ENCODE peak calls at places on chromosomes 3 and 15, in ten cellular contexts. D is vagina, T is IMR-90, Z is adrenal gland, H is sigmoid colon, C is uterus, G is tibial nerve, F is gastrocnemius medialis, B is heart left ventricle, K is GM12891. W is an unnamed sample.

GRCh38 chr3:15979900-15980299 is 182.1 kb upstream of the ANKRD28 start:
- DNase-seq in D (no peak), C (no peak), K (no peak), H (no peak), G (no peak), B (no peak), Z (no peak), F (no peak), T (no peak), W (no peak)

GRCh38 chr15:37981781-37982180 is 47.3 kb downstream of the TMCO5A start:
- DNase-seq in T (peak), B (no peak), F (no peak), Z (no peak), C (no peak), D (no peak), K (no peak), G (no peak), H (no peak), W (no peak)

GRCh38 chr15:57861039-57861638 is 154.6 kb downstream of the POLR2M start:
- DNase-seq in K (peak), B (no peak), F (no peak), D (no peak), H (no peak), Z (peak), C (no peak), T (peak), G (no peak), W (peak)

GRCh38 chr15:58934114-58934447 is 602 bp upstream of the SLTM start:
- DNase-seq in H (no peak), K (no peak), F (no peak), T (no peak), Z (no peak), C (no peak), D (no peak), B (no peak), G (no peak), W (no peak)

GRCh38 chr3:141557961-141558706 is 71.3 kb downstream of the RASA2 start:
- DNase-seq in B (no peak), F (no peak), K (no peak), D (no peak), Z (no peak), G (no peak), T (no peak), H (no peak), C (no peak), W (no peak)

GRCh38 chr3:112604536-112604935 is 36.4 kb downstream of the CCDC80 start:
- DNase-seq in D (no peak), G (no peak), H (no peak), Z (peak), F (no peak), T (peak), K (no peak), C (no peak), B (no peak), W (no peak)

GRCh38 chr3:157447026-157447694 is 10.5 kb downstream of the PTX3 start:
- DNase-seq in B (no peak), G (no peak), Z (no peak), K (no peak), D (no peak), T (peak), C (no peak), H (no peak), F (no peak), W (no peak)

GRCh38 chr3:113947372-113948014 is at the start of gene ZDHHC23:
- DNase-seq in D (no peak), K (peak), H (peak), B (peak), T (peak), C (peak), Z (peak), F (peak), G (peak), W (peak)

GRCh38 chr3:138963161-138963560 is 16.1 kb downstream of the FOXL2NB start:
- DNase-seq in D (no peak), F (no peak), H (no peak), C (no peak), B (no peak), G (no peak), T (no peak), Z (no peak), K (no peak), W (no peak)

GRCh38 chr15:82958638-82959037 is 6.1 kb upstream of the HOMER2 start:
- DNase-seq in D (no peak), B (no peak), G (no peak), T (no peak), H (no peak), K (no peak), F (no peak), C (no peak), Z (no peak), W (peak)

GRCh38 chr3:157125101-157125500 is 34.8 kb downstream of the CCNL1 start:
- DNase-seq in T (no peak), C (no peak), B (no peak), F (no peak), Z (no peak), G (no peak), D (no peak), K (no peak), H (no peak), W (no peak)

GRCh38 chr3:103158183-103158582 is 723.4 kb downstream of the ZPLD1 start:
- DNase-seq in G (no peak), C (no peak), B (no peak), F (no peak), Z (no peak), T (no peak), K (no peak), H (no peak), D (no peak), W (no peak)

GRCh38 chr3:79032686-79033318 is 735.0 kb downstream of the ROBO1 start:
- DNase-seq in B (no peak), D (no peak), H (no peak), T (peak), C (no peak), Z (no peak), F (no peak), K (no peak), G (peak), W (no peak)

GRCh38 chr3:157120071-157120892 is 39.7 kb downstream of the CCNL1 start:
- DNase-seq in F (no peak), H (no peak), C (no peak), Z (no peak), T (no peak), D (no peak), B (no peak), G (no peak), K (no peak), W (peak)

GRCh38 chr3:44478055-44478468 is 592 bp upstream of the ZNF445 start:
- DNase-seq in T (no peak), F (no peak), D (no peak), Z (no peak), B (no peak), H (no peak), C (no peak), G (no peak), K (no peak), W (no peak)

GRCh38 chr3:142436936-142437585 is 10.8 kb downstream of the XRN1 start:
- DNase-seq in D (no peak), Z (no peak), H (no peak), K (no peak), F (no peak), T (no peak), G (no peak), C (no peak), B (no peak), W (no peak)

GRCh38 chr15:87877114-87877810 is 379.3 kb downstream of the NTRK3 start:
- DNase-seq in Z (peak), G (no peak), B (peak), K (no peak), T (peak), D (no peak), H (no peak), F (no peak), C (no peak), W (no peak)

GRCh38 chr3:193344471-193344870 is 34.1 kb downstream of the ATP13A5 start:
- DNase-seq in F (no peak), K (no peak), G (no peak), C (no peak), T (no peak), H (no peak), Z (no peak), D (no peak), B (no peak), W (no peak)

DNA sequence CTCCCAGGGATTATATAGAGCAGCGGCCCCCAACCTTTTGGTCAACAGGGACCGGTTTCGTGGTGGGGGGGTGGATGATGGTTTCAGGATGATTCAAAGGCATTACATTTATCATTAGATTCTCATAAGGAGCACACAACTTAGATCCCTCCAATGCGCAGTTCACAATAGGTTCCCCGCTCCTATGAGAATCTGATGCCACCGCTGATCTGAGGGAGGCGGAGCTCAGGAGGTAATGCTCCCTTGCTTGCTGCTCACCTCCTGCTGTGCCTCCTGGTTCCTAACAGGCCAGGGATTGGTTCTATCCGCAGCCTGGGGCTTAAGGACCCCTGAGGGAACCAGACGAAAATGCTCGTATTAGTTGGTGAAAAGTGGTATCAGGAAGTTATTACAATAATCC is 1.3 kb upstream of the HACD2 start:
- DNase-seq in H (no peak), K (no peak), T (no peak), B (no peak), G (no peak), C (no peak), F (no peak), D (no peak), Z (peak), W (peak)
- TF ChIP-seq POLR2A in H (no peak), K (no peak), T (no peak), B (no peak), G (no peak), C (no peak), F (no peak), D (no peak), Z (no peak), W (no peak)

GRCh38 chr3:13648744-13649096 is 99.8 kb downstream of the FBLN2 start:
- DNase-seq in C (no peak), Z (no peak), G (no peak), T (no peak), K (no peak), B (no peak), H (no peak), F (no peak), D (no peak), W (no peak)

GRCh38 chr3:13650210-13651056 is 101.5 kb downstream of the FBLN2 start:
- DNase-seq in G (peak), C (peak), B (peak), F (peak), Z (peak), D (no peak), T (peak), H (peak), K (peak), W (peak)

GRCh38 chr3:13645791-13646637 is 97.1 kb downstream of the FBLN2 start:
- DNase-seq in T (no peak), G (no peak), Z (no peak), C (no peak), K (no peak), B (no peak), H (no peak), D (no peak), F (no peak), W (no peak)

GRCh38 chr3:13648060-13648743 is 99.3 kb downstream of the FBLN2 start:
- DNase-seq in K (peak), G (peak), Z (peak), F (peak), D (no peak), H (peak), C (peak), B (peak), T (peak), W (peak)

DNA sequence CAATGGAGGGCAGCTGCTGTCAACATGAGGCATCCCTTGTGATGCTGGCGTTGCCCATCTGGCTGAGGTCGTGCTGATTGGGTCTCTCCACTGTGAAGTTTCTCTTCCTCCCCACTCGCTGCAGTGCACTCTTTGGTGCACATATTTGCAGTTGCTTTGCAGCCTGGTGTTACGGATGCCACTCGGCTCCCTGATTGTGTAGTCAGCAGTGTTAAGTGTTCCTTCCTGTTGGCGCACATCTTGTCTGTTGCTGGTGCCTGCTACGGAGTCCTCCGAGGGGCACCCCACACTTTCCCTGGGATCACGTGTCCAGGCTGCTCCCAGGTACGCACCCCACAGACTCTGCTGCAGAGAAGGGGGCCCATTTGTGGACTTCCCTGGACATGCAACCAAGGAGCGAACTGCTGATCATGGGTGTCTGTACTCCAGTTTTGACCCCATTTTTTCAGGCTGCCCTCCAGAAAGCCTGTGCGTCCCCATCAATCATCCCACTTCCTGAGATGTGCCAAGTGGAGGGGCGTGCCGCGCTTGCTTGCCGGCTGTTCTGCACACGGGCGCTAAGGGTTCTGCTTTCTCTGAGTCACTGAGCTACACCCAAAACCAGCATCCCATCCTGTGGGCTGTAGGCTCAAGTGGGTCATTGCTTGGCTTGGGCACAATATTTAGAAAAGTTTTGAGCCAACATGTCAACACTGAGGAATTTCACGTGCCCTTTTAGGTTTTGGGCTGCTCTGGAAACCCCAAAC is 98.6 kb downstream of the FBLN2 start:
- DNase-seq in C (no peak), H (no peak), K (no peak), F (no peak), B (no peak), Z (no peak), T (peak), D (no peak), G (no peak), W (no peak)
- TF ChIP-seq POLR2A in C (no peak), H (no peak), K (no peak), F (no peak), B (no peak), Z (no peak), T (no peak), D (no peak), G (no peak), W (no peak)

DNA sequence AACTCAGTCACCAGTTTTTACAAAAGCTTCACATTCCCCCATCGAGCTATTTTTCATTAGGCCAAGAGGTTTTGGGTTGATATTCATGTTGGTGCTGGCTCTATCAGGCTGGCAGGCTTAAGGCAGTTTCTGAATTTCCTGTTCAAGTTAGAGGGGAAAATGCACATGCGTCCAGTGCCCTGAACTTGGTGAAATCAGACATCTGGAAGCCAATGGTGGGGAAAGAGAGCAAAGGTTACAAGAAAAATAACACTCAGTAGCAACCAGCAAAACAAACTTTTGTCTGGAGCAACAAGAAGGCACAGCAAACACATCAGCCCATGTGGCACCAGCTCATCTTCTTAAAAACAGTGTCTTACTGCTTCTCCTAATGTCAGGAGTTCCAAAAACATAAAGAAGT is 155.6 kb upstream of the TSC22D2 start:
- DNase-seq in B (no peak), F (no peak), T (peak), Z (no peak), G (no peak), K (no peak), D (no peak), H (no peak), C (no peak), W (no peak)
- TF ChIP-seq POLR2A in B (no peak), F (no peak), T (no peak), Z (no peak), G (no peak), K (no peak), D (no peak), H (no peak), C (no peak), W (no peak)

GRCh38 chr3:129599607-129600006 is 6.9 kb downstream of the PLXND1 start:
- DNase-seq in T (peak), H (peak), B (peak), D (no peak), G (no peak), K (no peak), Z (peak), C (no peak), F (no peak), W (peak)
- TF ChIP-seq POLR2A in T (no peak), H (no peak), B (no peak), D (no peak), G (no peak), K (no peak), Z (no peak), C (no peak), F (peak), W (no peak)

DNA sequence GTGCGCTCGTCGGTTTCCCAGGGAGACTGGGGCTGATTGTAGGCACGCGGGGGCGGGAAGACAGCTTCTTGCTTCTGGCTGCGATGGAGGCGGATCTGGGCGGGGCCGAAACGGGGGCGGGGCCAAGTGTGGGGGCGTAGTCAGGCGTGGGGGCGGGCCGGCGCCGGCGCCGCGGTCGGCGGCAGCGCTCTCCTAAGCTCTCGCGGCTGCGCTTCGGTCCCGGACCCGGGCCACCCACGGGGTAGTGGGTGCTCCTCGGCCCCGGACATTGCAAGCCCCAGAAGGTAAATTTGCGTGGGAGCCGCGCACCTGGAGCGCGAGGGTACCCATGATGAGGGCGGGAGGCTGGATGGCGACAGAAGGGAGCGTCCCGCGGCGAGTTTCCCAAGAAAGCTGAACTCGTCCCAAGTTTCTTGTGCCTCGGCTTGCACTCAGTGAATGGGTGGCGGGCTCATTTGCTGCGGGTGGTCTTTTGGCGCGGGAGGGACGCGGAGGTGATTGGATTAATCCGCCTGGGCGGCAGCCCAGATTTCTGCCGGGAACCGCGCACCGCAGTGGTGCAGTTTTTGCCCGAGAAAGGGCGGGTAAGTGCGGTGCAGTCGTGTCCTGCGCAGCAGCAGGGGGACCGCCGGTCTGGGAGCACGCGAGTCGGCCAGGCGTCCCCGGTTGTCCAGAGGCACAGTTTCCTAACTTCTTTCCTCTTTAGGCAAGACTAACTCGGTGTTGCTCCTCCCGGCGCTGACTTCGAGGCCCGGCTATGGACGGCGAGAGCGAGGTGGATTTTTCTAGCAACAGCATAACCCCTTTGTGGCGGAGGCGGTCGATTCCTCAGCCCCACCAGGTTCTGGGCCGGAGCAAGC is at the start of gene ARHGEF26:
- DNase-seq in D (no peak), B (peak), F (peak), C (peak), H (peak), K (peak), G (peak), T (peak), Z (peak), W (peak)
- TF ChIP-seq POLR2A in D (no peak), B (no peak), F (peak), C (peak), H (peak), K (no peak), G (no peak), T (no peak), Z (no peak), W (peak)

GRCh38 chr15:99104788-99105515 is at the start of gene SYNM:
- DNase-seq in D (peak), Z (peak), F (peak), B (peak), T (peak), C (peak), G (peak), H (peak), K (peak), W (peak)
- TF ChIP-seq POLR2A in D (no peak), Z (peak), F (peak), B (no peak), T (peak), C (peak), G (no peak), H (peak), K (no peak), W (peak)

GRCh38 chr3:150727653-150728502 is 24.2 kb upstream of the ERICH6 start:
- DNase-seq in C (no peak), D (no peak), B (peak), H (no peak), F (no peak), K (no peak), Z (peak), T (no peak), G (peak), W (peak)
- TF ChIP-seq POLR2A in C (no peak), D (no peak), B (no peak), H (peak), F (no peak), K (no peak), Z (peak), T (no peak), G (peak), W (no peak)

GRCh38 chr3:38163117-38163870 is 2.0 kb upstream of the OXSR1 start:
- DNase-seq in C (no peak), F (no peak), H (no peak), G (no peak), B (no peak), Z (no peak), K (no peak), D (no peak), T (no peak), W (no peak)

GRCh38 chr3:38165722-38166387 is 518 bp downstream of the OXSR1 start:
- DNase-seq in T (peak), Z (peak), D (no peak), H (peak), K (peak), F (peak), G (peak), C (no peak), B (no peak), W (peak)

GRCh38 chr3:38168151-38168987 is 3.0 kb downstream of the OXSR1 start:
- DNase-seq in H (no peak), F (no peak), D (no peak), G (no peak), B (no peak), K (no peak), C (no peak), T (peak), Z (no peak), W (no peak)

GRCh38 chr3:38164966-38165721 is at the start of gene OXSR1:
- DNase-seq in Z (peak), K (peak), C (peak), B (peak), G (peak), D (no peak), T (peak), F (peak), H (peak), W (peak)

DNA sequence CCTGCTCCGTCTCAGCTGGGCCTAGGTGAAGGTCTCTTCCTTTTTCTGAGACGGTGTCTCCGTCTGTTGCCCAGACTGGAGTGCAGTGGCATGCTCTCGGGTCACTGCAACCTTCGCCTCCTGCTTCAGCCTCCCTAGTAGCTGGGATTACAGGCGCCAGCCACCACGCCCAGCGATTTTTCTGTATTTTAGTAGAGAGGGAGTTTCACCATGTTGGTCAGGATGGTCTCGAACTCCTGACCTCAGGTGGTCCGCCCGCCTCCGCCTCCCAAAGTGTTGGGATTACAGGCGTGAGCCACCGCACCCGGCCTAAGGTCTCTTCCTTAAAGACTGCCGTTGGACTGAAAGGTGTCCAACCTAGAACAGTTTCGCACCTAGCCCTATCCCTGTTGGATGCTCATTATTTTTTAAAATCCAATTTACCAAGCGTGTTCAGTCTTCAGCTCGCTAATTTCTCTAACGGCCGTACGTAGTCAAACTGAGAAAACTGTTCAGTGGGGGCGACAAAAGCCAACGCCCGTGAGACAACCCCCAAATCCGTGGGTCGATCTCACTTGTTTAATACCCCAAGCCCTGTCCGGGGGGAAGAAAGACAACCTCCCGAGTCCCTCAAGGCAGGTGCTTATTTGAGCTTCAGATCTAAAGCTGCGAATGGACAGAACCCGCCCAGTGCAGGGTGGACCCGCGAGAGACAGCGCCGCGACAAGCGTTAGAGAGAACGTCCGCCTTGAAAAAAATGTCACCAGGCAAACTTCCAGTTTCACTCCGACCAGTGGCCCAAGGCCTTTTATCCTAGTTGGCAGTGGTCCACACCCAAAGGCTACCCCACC is 986 bp upstream of the OXSR1 start:
- DNase-seq in C (no peak), D (no peak), Z (peak), T (no peak), K (peak), H (no peak), B (no peak), G (no peak), F (no peak), W (no peak)
- TF ChIP-seq POLR2A in C (peak), D (no peak), Z (peak), T (no peak), K (no peak), H (peak), B (no peak), G (no peak), F (no peak), W (peak)